ENCODE peak calls at places on chromosomes 3 and 15, in five cellular contexts. One of them, this sample, is unnamed.

GRCh38 chr3:14869877-14870563 is 51.3 kb downstream of the FGD5 start:
- DNase-seq in IMR-90: no peak
- DNase-seq in gastrocnemius medialis: no peak
- DNase-seq in Peyer's patch: peak; percentile 35
- DNase-seq in tibial nerve: no peak
- DNase-seq in this sample: no peak

GRCh38 chr3:161987933-161988332 is 491.3 kb downstream of the OTOL1 start:
- DNase-seq in tibial nerve: no peak
- DNase-seq in IMR-90: no peak
- DNase-seq in gastrocnemius medialis: no peak
- DNase-seq in Peyer's patch: no peak
- DNase-seq in this sample: no peak

GRCh38 chr3:3799173-3800075 is at the start of gene LRRN1:
- DNase-seq in Peyer's patch: peak; percentile 76
- DNase-seq in gastrocnemius medialis: peak; percentile 47
- DNase-seq in tibial nerve: no peak
- DNase-seq in IMR-90: no peak
- DNase-seq in this sample: no peak

GRCh38 chr3:30631237-30631961 is 25.0 kb downstream of the TGFBR2 start:
- DNase-seq in Peyer's patch: no peak
- DNase-seq in IMR-90: no peak
- DNase-seq in tibial nerve: no peak
- DNase-seq in gastrocnemius medialis: no peak
- DNase-seq in this sample: no peak

GRCh38 chr3:14175383-14176037 is 2.9 kb downstream of the XPC start:
- DNase-seq in tibial nerve: no peak
- DNase-seq in IMR-90: peak; percentile 25
- DNase-seq in gastrocnemius medialis: no peak
- DNase-seq in Peyer's patch: no peak
- DNase-seq in this sample: no peak

GRCh38 chr15:89845305-89845893 is 30.7 kb upstream of the ANPEP start:
- DNase-seq in IMR-90: peak; percentile 92
- DNase-seq in Peyer's patch: peak; percentile 72
- DNase-seq in gastrocnemius medialis: no peak
- DNase-seq in tibial nerve: no peak
- DNase-seq in this sample: no peak

GRCh38 chr3:118401887-118402286 is 632.8 kb downstream of the IGSF11 start:
- DNase-seq in tibial nerve: no peak
- DNase-seq in IMR-90: no peak
- DNase-seq in Peyer's patch: no peak
- DNase-seq in gastrocnemius medialis: no peak
- DNase-seq in this sample: no peak

GRCh38 chr3:139982404-139982803 is 47.4 kb downstream of the CLSTN2 start:
- DNase-seq in gastrocnemius medialis: no peak
- DNase-seq in Peyer's patch: no peak
- DNase-seq in tibial nerve: no peak
- DNase-seq in IMR-90: no peak
- DNase-seq in this sample: no peak

GRCh38 chr3:87350367-87351199 is 74.2 kb upstream of the POU1F1 start:
- DNase-seq in tibial nerve: no peak
- DNase-seq in gastrocnemius medialis: no peak
- DNase-seq in IMR-90: peak; percentile 47
- DNase-seq in Peyer's patch: peak; percentile 70
- DNase-seq in this sample: no peak

GRCh38 chr3:107701299-107701698 is 178.5 kb downstream of the BBX start:
- DNase-seq in Peyer's patch: no peak
- DNase-seq in IMR-90: no peak
- DNase-seq in gastrocnemius medialis: no peak
- DNase-seq in tibial nerve: no peak
- DNase-seq in this sample: no peak

GRCh38 chr15:29849218-29849617 is 26.9 kb upstream of the TJP1 start:
- DNase-seq in tibial nerve: no peak
- DNase-seq in gastrocnemius medialis: no peak
- DNase-seq in Peyer's patch: no peak
- DNase-seq in IMR-90: peak; percentile 62
- DNase-seq in this sample: no peak

GRCh38 chr15:68730491-68731317 is 90.0 kb downstream of the ANP32A start:
- DNase-seq in Peyer's patch: peak; percentile 58
- DNase-seq in gastrocnemius medialis: peak; percentile 17
- DNase-seq in IMR-90: peak; percentile 51
- DNase-seq in tibial nerve: peak; percentile 57
- DNase-seq in this sample: no peak

GRCh38 chr15:95247068-95247984 is 1016.0 kb downstream of the MCTP2 start:
- DNase-seq in gastrocnemius medialis: no peak
- DNase-seq in IMR-90: peak; percentile 98
- DNase-seq in tibial nerve: no peak
- DNase-seq in Peyer's patch: no peak
- DNase-seq in this sample: no peak

GRCh38 chr3:97687734-97688133 is 76.8 kb upstream of the ARL6 start:
- DNase-seq in tibial nerve: no peak
- DNase-seq in gastrocnemius medialis: no peak
- DNase-seq in IMR-90: no peak
- DNase-seq in Peyer's patch: no peak
- DNase-seq in this sample: no peak

GRCh38 chr3:184168363-184169120 is 6.1 kb upstream of the AP2M1 start:
- DNase-seq in tibial nerve: no peak
- DNase-seq in Peyer's patch: no peak
- DNase-seq in IMR-90: peak; percentile 84
- DNase-seq in gastrocnemius medialis: no peak
- DNase-seq in this sample: no peak

DNA sequence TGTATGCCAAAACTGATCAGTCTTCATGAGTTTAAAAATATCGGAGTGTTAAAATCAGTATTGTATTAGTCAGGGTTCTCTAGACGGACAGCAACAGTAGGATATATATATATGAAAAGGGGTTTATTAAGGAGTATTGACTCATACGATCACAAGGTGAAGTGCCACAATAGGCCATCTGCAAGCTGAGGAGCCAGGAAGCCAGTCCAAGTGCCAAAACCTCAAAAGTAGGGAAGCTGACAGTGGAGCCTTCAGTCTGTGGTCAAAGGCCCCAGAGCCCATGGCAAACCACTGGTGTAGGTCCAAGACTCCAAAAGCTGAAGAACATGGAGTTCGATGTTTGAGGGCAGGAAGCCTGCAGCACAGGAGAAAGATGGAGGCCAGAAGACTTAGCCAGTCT is 391.0 kb upstream of the CADM2 start:
- DNase-seq in gastrocnemius medialis: no peak
- DNase-seq in tibial nerve: no peak
- DNase-seq in Peyer's patch: no peak
- DNase-seq in IMR-90: no peak
- DNase-seq in this sample: no peak
- H3K4me3 ChIP-seq in gastrocnemius medialis: no peak overlapping the region
- H3K4me3 ChIP-seq in tibial nerve: no peak overlapping the region
- H3K4me3 ChIP-seq in Peyer's patch: no peak overlapping the region
- H3K4me3 ChIP-seq in IMR-90: no peak overlapping the region
- H3K4me3 ChIP-seq in this sample: no peak overlapping the region

GRCh38 chr3:128650096-128651050 is at the start of gene RPN1:
- DNase-seq in gastrocnemius medialis: peak; percentile 97
- DNase-seq in tibial nerve: peak; percentile 92
- DNase-seq in Peyer's patch: peak; percentile 99
- DNase-seq in IMR-90: peak; percentile 94
- DNase-seq in this sample: peak; percentile 96
- TF ChIP-seq POLR2A in gastrocnemius medialis: peak; percentile 87
- TF ChIP-seq POLR2A in tibial nerve: peak; percentile 62
- TF ChIP-seq POLR2A in Peyer's patch: peak; percentile 87
- TF ChIP-seq POLR2A in IMR-90: peak; percentile 95
- TF ChIP-seq POLR2A in this sample: no peak

GRCh38 chr3:132203889-132204596 is 113.2 kb upstream of the ACP3 start:
- DNase-seq in IMR-90: no peak
- DNase-seq in gastrocnemius medialis: no peak
- DNase-seq in Peyer's patch: no peak
- DNase-seq in tibial nerve: no peak
- DNase-seq in this sample: no peak
- H3K4me3 ChIP-seq in IMR-90: no peak overlapping the region
- H3K4me3 ChIP-seq in gastrocnemius medialis: no peak overlapping the region
- H3K4me3 ChIP-seq in Peyer's patch: no peak overlapping the region
- H3K4me3 ChIP-seq in tibial nerve: no peak overlapping the region
- H3K4me3 ChIP-seq in this sample: no peak overlapping the region

GRCh38 chr15:52540374-52541012 is 11.8 kb upstream of the MYO5A start:
- DNase-seq in gastrocnemius medialis: no peak
- DNase-seq in Peyer's patch: no peak
- DNase-seq in IMR-90: no peak
- DNase-seq in tibial nerve: no peak
- DNase-seq in this sample: no peak

GRCh38 chr15:52551762-52552161 is 17.1 kb downstream of the ARPP19 start:
- DNase-seq in Peyer's patch: no peak
- DNase-seq in gastrocnemius medialis: no peak
- DNase-seq in IMR-90: no peak
- DNase-seq in tibial nerve: no peak
- DNase-seq in this sample: no peak

DNA sequence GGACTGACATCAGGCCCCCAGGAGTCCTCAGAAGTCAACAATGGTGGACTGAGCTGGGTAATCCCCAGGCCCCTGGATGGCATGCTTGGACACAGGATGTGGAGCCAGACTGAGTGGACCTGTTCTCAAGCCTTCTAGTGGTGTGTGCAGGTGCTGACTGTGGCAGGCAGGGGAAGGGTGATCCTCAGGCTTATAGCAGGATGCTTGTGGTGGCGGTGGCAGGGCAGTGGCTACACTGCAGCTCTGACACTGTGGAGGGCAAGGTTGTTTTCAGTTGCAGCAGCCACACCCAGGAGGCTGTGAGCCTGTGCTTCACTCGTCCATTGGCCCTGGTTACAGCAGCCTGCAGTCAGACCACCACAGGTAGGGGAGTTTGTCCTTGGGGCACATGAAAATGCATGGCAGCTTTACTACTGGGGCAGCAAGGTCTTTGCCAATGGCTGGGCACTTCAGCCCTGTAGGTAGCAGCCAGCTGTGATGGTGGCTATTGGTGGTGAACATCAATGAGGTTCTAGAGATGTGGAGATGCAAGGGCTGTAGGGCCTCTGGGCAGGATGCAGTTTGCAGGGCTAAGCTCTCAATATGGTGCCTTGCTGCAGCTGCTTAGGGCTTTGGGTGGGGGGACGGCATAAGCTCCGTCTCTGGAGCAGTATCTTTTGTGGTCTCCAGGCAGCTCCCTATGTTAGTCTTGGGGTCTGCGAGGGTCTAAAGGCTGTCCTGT is 17.5 kb upstream of the MYO5A start:
- DNase-seq in IMR-90: no peak
- DNase-seq in Peyer's patch: no peak
- DNase-seq in gastrocnemius medialis: no peak
- DNase-seq in tibial nerve: no peak
- DNase-seq in this sample: no peak
- TF ChIP-seq POLR2A in IMR-90: no peak
- TF ChIP-seq POLR2A in Peyer's patch: no peak
- TF ChIP-seq POLR2A in gastrocnemius medialis: no peak
- TF ChIP-seq POLR2A in tibial nerve: no peak
- TF ChIP-seq POLR2A in this sample: no peak

DNA sequence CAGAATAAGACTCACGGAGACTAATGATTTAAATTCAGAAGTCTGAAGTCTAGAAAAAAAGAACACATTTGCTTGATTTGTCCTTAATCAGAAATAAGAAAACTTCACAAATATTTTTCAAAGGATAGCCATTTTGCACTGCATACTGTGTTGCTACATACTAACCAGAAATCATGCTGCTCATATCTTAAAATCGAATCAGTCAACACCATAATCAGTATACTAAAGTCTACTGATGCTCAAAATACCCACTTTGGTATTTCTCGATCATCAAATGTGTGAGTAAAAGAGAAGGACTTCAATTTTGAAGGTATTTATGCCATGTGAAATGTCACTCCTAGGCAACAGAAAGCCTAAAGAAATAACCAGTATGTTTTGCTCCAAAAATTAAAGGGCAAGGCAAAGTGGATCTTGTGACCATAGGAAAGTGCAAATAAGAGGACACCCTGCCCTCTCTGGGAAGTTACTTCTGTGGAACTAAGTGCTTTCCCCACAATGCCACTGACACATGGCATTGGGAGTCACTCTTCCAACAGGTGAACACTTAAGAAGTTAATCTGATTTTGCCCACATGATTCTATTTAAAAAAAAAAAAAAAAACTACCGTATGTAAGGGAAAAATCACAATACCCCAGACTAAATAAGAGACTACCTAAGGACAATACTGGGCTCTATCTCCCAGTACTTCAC is 2.7 kb downstream of the LRIG1 start:
- DNase-seq in Peyer's patch: no peak
- DNase-seq in gastrocnemius medialis: no peak
- DNase-seq in tibial nerve: no peak
- DNase-seq in IMR-90: no peak
- DNase-seq in this sample: no peak
- H3K4me3 ChIP-seq in Peyer's patch: no peak overlapping the region
- H3K4me3 ChIP-seq in gastrocnemius medialis: peak overlapping the region; percentile 69
- H3K4me3 ChIP-seq in tibial nerve: peak overlapping the region; percentile 85
- H3K4me3 ChIP-seq in IMR-90: peak overlapping the region; percentile 97
- H3K4me3 ChIP-seq in this sample: no peak overlapping the region

GRCh38 chr15:40338921-40339620 is 1.7 kb downstream of the CCDC9B start:
- DNase-seq in tibial nerve: no peak
- DNase-seq in Peyer's patch: peak; percentile 53
- DNase-seq in gastrocnemius medialis: peak; percentile 67
- DNase-seq in IMR-90: peak; percentile 93
- DNase-seq in this sample: no peak
- TF ChIP-seq POLR2A in tibial nerve: no peak
- TF ChIP-seq POLR2A in Peyer's patch: no peak
- TF ChIP-seq POLR2A in gastrocnemius medialis: no peak
- TF ChIP-seq POLR2A in IMR-90: peak; percentile 62
- TF ChIP-seq POLR2A in this sample: no peak

DNA sequence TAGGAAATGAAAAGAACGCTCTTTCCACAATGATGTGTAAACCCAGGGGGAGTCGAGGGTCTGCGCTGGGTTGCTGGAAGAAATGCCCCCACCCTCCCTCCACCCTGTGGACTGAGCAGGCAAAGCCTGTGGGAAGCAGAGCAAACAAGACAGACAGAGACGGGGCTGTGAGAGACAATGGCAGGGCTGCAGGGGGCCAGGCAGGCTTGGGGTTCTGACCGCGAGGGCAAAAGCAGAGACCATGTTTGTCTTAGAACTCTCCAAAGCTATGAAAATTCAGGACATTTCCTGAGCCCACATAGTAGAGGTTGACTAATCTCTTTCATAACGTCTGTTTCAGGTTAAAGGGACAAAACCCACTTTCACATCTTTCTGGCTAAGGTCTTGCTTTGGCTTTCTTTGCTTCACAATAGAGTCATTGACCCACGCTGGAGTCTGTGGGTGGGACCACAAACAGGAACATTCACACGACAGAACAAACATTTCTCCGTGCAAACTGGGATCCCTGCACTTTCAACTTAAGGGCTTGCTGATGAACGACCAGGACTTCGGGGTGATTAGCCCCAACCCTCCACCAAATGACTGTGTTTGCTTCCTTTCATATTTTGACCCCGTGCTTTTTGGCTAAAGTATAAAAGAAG is 156.0 kb upstream of the TPM1 start:
- DNase-seq in IMR-90: peak; percentile 37
- DNase-seq in tibial nerve: no peak
- DNase-seq in Peyer's patch: no peak
- DNase-seq in gastrocnemius medialis: no peak
- DNase-seq in this sample: no peak
- H3K4me3 ChIP-seq in IMR-90: no peak overlapping the region
- H3K4me3 ChIP-seq in tibial nerve: no peak overlapping the region
- H3K4me3 ChIP-seq in Peyer's patch: no peak overlapping the region
- H3K4me3 ChIP-seq in gastrocnemius medialis: no peak overlapping the region
- H3K4me3 ChIP-seq in this sample: no peak overlapping the region

GRCh38 chr3:195911041-195911945 is 2.9 kb upstream of the TNK2 start:
- DNase-seq in Peyer's patch: no peak
- DNase-seq in IMR-90: no peak
- DNase-seq in gastrocnemius medialis: peak; percentile 9
- DNase-seq in tibial nerve: no peak
- DNase-seq in this sample: peak; percentile 78
- TF ChIP-seq POLR2A in Peyer's patch: no peak
- TF ChIP-seq POLR2A in IMR-90: no peak
- TF ChIP-seq POLR2A in gastrocnemius medialis: no peak
- TF ChIP-seq POLR2A in tibial nerve: no peak
- TF ChIP-seq POLR2A in this sample: no peak

GRCh38 chr15:90987561-90988141 is 6.7 kb downstream of the PRC1 start:
- DNase-seq in gastrocnemius medialis: no peak
- DNase-seq in Peyer's patch: no peak
- DNase-seq in IMR-90: no peak
- DNase-seq in tibial nerve: no peak
- DNase-seq in this sample: no peak
- H3K4me3 ChIP-seq in gastrocnemius medialis: no peak overlapping the region
- H3K4me3 ChIP-seq in Peyer's patch: no peak overlapping the region
- H3K4me3 ChIP-seq in IMR-90: no peak overlapping the region
- H3K4me3 ChIP-seq in tibial nerve: no peak overlapping the region
- H3K4me3 ChIP-seq in this sample: no peak overlapping the region